ENCODE peak calls at places on chromosomes 7 and 10, in five cellular contexts. One of them, this sample, is unnamed.

GRCh38 chr10:782751-783648 is 93.5 kb upstream of the DIP2C start:
- DNase-seq in fibroblast of lung: no peak
- DNase-seq in RWPE2: no peak
- DNase-seq in A549: no peak
- DNase-seq in Peyer's patch: no peak
- DNase-seq in this sample: no peak

GRCh38 chr7:23418046-23418445 is 52.2 kb downstream of the IGF2BP3 start:
- DNase-seq in fibroblast of lung: peak
- DNase-seq in RWPE2: no peak
- DNase-seq in A549: no peak
- DNase-seq in Peyer's patch: no peak
- DNase-seq in this sample: peak

GRCh38 chr10:133273534-133274143 is 3.0 kb downstream of the ADAM8 start:
- DNase-seq in RWPE2: no peak
- DNase-seq in A549: no peak
- DNase-seq in Peyer's patch: no peak
- DNase-seq in fibroblast of lung: no peak
- DNase-seq in this sample: no peak

GRCh38 chr7:29950480-29950879 is 39.1 kb downstream of the SCRN1 start:
- DNase-seq in Peyer's patch: no peak
- DNase-seq in A549: no peak
- DNase-seq in fibroblast of lung: no peak
- DNase-seq in RWPE2: no peak
- DNase-seq in this sample: no peak

GRCh38 chr10:17029581-17030271 is 99.9 kb downstream of the CUBN start:
- DNase-seq in A549: peak
- DNase-seq in Peyer's patch: no peak
- DNase-seq in fibroblast of lung: peak
- DNase-seq in RWPE2: no peak
- DNase-seq in this sample: peak

GRCh38 chr10:89648074-89648473 is 3.0 kb upstream of the PANK1 start:
- DNase-seq in fibroblast of lung: no peak
- DNase-seq in RWPE2: no peak
- DNase-seq in Peyer's patch: no peak
- DNase-seq in A549: no peak
- DNase-seq in this sample: no peak

GRCh38 chr10:21989453-21990154 is 13.9 kb downstream of the DNAJC1 start:
- DNase-seq in RWPE2: no peak
- DNase-seq in Peyer's patch: no peak
- DNase-seq in A549: peak
- DNase-seq in fibroblast of lung: peak
- DNase-seq in this sample: peak

GRCh38 chr7:70681111-70681846 is 450.7 kb upstream of the GALNT17 start:
- DNase-seq in Peyer's patch: no peak
- DNase-seq in fibroblast of lung: no peak
- DNase-seq in RWPE2: no peak
- DNase-seq in A549: no peak
- DNase-seq in this sample: no peak

GRCh38 chr7:137694405-137694804 is 152.4 kb downstream of the DGKI start:
- DNase-seq in Peyer's patch: no peak
- DNase-seq in A549: no peak
- DNase-seq in fibroblast of lung: no peak
- DNase-seq in RWPE2: no peak
- DNase-seq in this sample: no peak

GRCh38 chr7:13827716-13828115 is 161.8 kb downstream of the ETV1 start:
- DNase-seq in fibroblast of lung: peak
- DNase-seq in A549: no peak
- DNase-seq in Peyer's patch: no peak
- DNase-seq in RWPE2: no peak
- DNase-seq in this sample: no peak

DNA sequence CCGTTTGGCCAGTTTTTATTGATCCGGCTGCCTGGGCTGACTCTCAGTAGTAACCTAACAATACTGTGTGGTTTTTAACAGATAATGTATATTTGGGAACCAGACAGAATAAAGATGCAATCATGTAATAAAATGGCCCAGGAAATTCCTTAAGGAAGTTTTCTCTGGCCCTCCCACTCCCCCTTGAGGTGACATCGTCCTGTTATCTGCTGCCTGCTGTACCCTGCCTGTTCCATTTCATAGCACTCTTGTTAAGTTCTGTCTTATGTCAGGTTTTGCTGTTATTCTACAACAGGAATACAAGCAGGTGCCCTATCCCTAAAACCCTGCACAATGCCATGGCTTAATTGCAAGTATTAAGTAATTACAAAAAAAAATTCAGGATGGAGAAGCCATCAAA is 12.5 kb downstream of the ITGB8 start:
- DNase-seq in A549: no peak
- DNase-seq in RWPE2: no peak
- DNase-seq in Peyer's patch: no peak
- DNase-seq in fibroblast of lung: no peak
- DNase-seq in this sample: no peak
- TF ChIP-seq CTCF in A549: no peak
- TF ChIP-seq CTCF in RWPE2: no peak
- TF ChIP-seq CTCF in Peyer's patch: no peak
- TF ChIP-seq CTCF in fibroblast of lung: peak
- TF ChIP-seq CTCF in this sample: peak

GRCh38 chr7:146661435-146661834 is 544.8 kb downstream of the CNTNAP2 start:
- DNase-seq in RWPE2: no peak
- DNase-seq in fibroblast of lung: no peak
- DNase-seq in Peyer's patch: no peak
- DNase-seq in A549: no peak
- DNase-seq in this sample: no peak

GRCh38 chr7:146658604-146659003 is 542.0 kb downstream of the CNTNAP2 start:
- DNase-seq in A549: no peak
- DNase-seq in Peyer's patch: no peak
- DNase-seq in RWPE2: no peak
- DNase-seq in fibroblast of lung: no peak
- DNase-seq in this sample: no peak

GRCh38 chr7:146661929-146662328 is 545.3 kb downstream of the CNTNAP2 start:
- DNase-seq in fibroblast of lung: no peak
- DNase-seq in A549: no peak
- DNase-seq in RWPE2: no peak
- DNase-seq in Peyer's patch: no peak
- DNase-seq in this sample: no peak

GRCh38 chr7:146660839-146661238 is 544.2 kb downstream of the CNTNAP2 start:
- DNase-seq in A549: no peak
- DNase-seq in Peyer's patch: no peak
- DNase-seq in fibroblast of lung: no peak
- DNase-seq in RWPE2: no peak
- DNase-seq in this sample: no peak

GRCh38 chr7:146659732-146660131 is 543.1 kb downstream of the CNTNAP2 start:
- DNase-seq in fibroblast of lung: no peak
- DNase-seq in A549: no peak
- DNase-seq in RWPE2: no peak
- DNase-seq in Peyer's patch: no peak
- DNase-seq in this sample: no peak
- H3K4me3 ChIP-seq in fibroblast of lung: no peak
- H3K4me3 ChIP-seq in A549: no peak
- H3K4me3 ChIP-seq in RWPE2: no peak
- H3K4me3 ChIP-seq in Peyer's patch: no peak
- H3K4me3 ChIP-seq in this sample: no peak

DNA sequence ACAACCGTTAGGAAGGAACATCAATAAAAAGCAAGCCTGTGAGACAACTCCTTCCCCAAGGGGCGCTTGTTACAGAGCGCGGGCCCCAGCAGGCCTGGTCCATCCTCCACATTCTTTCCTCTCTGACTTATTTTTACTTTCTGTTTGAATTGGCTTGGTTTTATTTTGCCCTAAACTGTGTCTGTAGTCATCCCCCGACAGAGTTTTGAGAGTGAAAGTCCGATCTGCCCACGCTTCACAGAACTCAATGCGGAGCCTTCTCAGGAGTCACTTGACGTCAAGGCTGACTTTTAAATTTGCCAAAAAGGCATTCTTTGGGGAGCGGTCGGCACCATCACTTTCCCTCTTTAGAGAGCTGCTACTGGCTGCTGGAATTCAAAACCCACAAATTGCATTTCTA is 150.1 kb upstream of the KLF6 start:
- DNase-seq in RWPE2: no peak
- DNase-seq in A549: no peak
- DNase-seq in fibroblast of lung: peak
- DNase-seq in Peyer's patch: no peak
- DNase-seq in this sample: peak
- TF ChIP-seq CTCF in RWPE2: no peak
- TF ChIP-seq CTCF in A549: no peak
- TF ChIP-seq CTCF in fibroblast of lung: no peak
- TF ChIP-seq CTCF in Peyer's patch: no peak
- TF ChIP-seq CTCF in this sample: no peak

DNA sequence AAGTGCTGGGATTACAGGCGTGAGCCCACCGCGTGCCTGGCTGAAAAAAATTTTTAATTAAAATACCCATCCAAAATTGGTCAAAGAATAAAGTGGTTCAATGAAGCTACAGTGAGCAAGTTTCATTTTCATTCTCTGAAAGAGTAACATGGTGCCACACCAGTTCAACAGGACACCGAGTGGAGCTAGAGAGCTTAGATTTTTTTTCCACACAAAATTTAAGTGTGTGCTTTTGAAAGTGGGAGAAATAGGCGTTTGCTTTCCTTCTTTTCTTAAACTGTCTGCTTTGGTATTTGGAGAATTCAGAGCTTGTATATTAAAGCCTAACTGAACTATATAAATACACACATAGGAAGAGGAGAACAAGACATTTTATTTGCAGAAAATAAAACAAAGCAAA is 43.4 kb downstream of the BPGM start:
- DNase-seq in fibroblast of lung: peak
- DNase-seq in RWPE2: no peak
- DNase-seq in A549: no peak
- DNase-seq in Peyer's patch: no peak
- DNase-seq in this sample: peak
- H3K4me3 ChIP-seq in fibroblast of lung: no peak
- H3K4me3 ChIP-seq in RWPE2: no peak
- H3K4me3 ChIP-seq in A549: no peak
- H3K4me3 ChIP-seq in Peyer's patch: peak
- H3K4me3 ChIP-seq in this sample: peak

DNA sequence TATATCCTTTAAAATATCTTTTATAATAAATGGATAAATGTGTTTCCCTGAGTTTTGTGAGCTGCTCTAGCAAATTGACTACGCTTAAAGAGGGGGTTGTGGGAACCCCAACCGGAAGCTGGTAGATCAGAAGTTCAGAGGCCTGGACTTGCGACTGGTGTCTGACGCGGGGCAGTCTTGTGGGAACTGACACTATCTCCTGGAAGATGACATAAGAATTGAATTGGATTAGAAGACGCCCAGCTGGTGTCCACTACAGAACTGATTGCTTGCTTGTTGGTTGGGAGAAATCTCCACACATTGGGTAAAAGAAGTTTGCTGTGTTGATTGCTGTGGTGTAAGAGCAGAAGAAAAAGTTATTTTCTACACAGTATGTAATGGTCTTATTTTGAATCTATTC is 51.1 kb upstream of the AHR start:
- DNase-seq in RWPE2: no peak
- DNase-seq in fibroblast of lung: no peak
- DNase-seq in A549: no peak
- DNase-seq in Peyer's patch: no peak
- DNase-seq in this sample: no peak
- TF ChIP-seq CTCF in RWPE2: no peak
- TF ChIP-seq CTCF in fibroblast of lung: no peak
- TF ChIP-seq CTCF in A549: no peak
- TF ChIP-seq CTCF in Peyer's patch: no peak
- TF ChIP-seq CTCF in this sample: no peak

GRCh38 chr7:155252388-155252957 is 45.2 kb upstream of the INSIG1 start:
- DNase-seq in fibroblast of lung: peak
- DNase-seq in A549: no peak
- DNase-seq in RWPE2: no peak
- DNase-seq in Peyer's patch: peak
- DNase-seq in this sample: peak
- H3K4me3 ChIP-seq in fibroblast of lung: no peak
- H3K4me3 ChIP-seq in A549: no peak
- H3K4me3 ChIP-seq in RWPE2: no peak
- H3K4me3 ChIP-seq in Peyer's patch: no peak
- H3K4me3 ChIP-seq in this sample: no peak

DNA sequence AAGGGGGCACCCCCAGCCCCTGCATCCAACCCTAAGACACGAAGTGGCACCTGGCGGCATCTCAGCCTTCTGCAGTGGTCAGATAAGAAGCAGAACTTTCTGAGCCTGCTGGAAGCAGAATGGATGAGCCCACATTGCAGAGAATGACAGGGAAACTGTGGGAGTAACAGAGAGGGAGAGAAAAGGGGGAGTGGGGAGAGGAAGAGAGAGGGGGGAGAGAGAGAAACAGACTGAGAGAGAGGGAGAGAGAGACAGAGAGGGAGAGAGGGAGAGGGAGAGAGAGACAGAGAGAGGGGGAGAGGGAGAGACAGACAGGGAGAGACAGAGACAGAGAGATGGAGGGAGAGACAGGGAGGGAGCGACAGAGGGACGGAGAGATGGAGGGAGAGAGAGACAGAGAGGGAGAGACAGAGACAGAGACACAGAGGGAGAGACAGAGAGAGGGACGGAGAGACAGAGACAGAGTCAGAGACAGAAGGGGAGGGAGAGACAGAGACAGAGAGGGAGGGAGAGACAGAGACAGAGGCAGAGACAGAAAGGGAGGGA is 35.9 kb downstream of the MICALL2 start:
- DNase-seq in A549: no peak
- DNase-seq in RWPE2: no peak
- DNase-seq in Peyer's patch: no peak
- DNase-seq in fibroblast of lung: no peak
- DNase-seq in this sample: no peak
- TF ChIP-seq CTCF in A549: no peak
- TF ChIP-seq CTCF in RWPE2: no peak
- TF ChIP-seq CTCF in Peyer's patch: no peak
- TF ChIP-seq CTCF in fibroblast of lung: no peak
- TF ChIP-seq CTCF in this sample: no peak

GRCh38 chr10:73865107-73865458 is 9.3 kb downstream of the CAMK2G start:
- DNase-seq in A549: no peak
- DNase-seq in Peyer's patch: no peak
- DNase-seq in fibroblast of lung: no peak
- DNase-seq in RWPE2: no peak
- DNase-seq in this sample: no peak
- H3K4me3 ChIP-seq in A549: no peak
- H3K4me3 ChIP-seq in Peyer's patch: no peak
- H3K4me3 ChIP-seq in fibroblast of lung: no peak
- H3K4me3 ChIP-seq in RWPE2: no peak
- H3K4me3 ChIP-seq in this sample: no peak

DNA sequence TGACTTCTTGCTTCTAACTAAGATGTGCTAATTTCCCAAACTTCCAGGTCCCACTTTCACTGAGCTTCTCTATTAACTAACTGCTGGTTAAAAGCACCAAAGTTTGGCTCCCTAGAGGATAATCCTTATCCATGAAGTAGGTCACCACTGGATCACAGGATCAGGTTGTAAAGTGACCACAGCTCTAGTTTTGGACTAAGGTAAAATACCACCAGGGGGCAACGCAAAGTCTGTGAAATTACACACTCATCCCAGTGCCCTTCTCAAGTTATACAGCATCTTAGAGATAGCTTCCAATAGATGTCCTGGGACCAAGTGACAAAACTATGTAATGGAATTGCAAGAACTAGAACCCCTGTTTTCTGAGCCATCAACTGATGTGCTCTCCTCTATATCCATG is 116.4 kb upstream of the ASAH2 start:
- DNase-seq in fibroblast of lung: peak
- DNase-seq in RWPE2: no peak
- DNase-seq in Peyer's patch: no peak
- DNase-seq in A549: peak
- DNase-seq in this sample: peak
- TF ChIP-seq CTCF in fibroblast of lung: peak
- TF ChIP-seq CTCF in RWPE2: peak
- TF ChIP-seq CTCF in Peyer's patch: no peak
- TF ChIP-seq CTCF in A549: peak
- TF ChIP-seq CTCF in this sample: peak

This sample was measured in fibroblast of villous mesenchyme.